ENCODE peak calls at places on chromosomes 1 and 21, in eight cellular contexts. One of them, this sample, is unnamed.

GRCh38 chr21:27240901-27241300 is 274.0 kb upstream of the ADAMTS5 start:
- DNase-seq in RWPE1: no peak
- DNase-seq in NCI-H1092 treated with DMSO at 0.1 percent for 48 hours: no peak
- DNase-seq in pons: no peak
- DNase-seq in PC-9: no peak
- DNase-seq in stimulated activated CD8-positive, alpha-beta memory T cell treated with anti-CD3 and anti-CD28 coated beads, Interleukin-4, amount 100 ng/mL, for 24 hours: no peak
- DNase-seq in activated CD8-positive, alpha-beta memory T cell treated with anti-CD3 and anti-CD28 coated beads for 24 hours: no peak
- DNase-seq in left cardiac atrium: no peak
- DNase-seq in this sample: no peak

GRCh38 chr1:201361652-201362504 is 15.6 kb downstream of the TNNT2 start:
- DNase-seq in RWPE1: peak; percentile 95
- DNase-seq in NCI-H1092 treated with DMSO at 0.1 percent for 48 hours: peak; percentile 33
- DNase-seq in pons: peak; percentile 6
- DNase-seq in PC-9: peak; percentile 58
- DNase-seq in stimulated activated CD8-positive, alpha-beta memory T cell treated with anti-CD3 and anti-CD28 coated beads, Interleukin-4, amount 100 ng/mL, for 24 hours: no peak
- DNase-seq in activated CD8-positive, alpha-beta memory T cell treated with anti-CD3 and anti-CD28 coated beads for 24 hours: peak; percentile 65
- DNase-seq in left cardiac atrium: peak; percentile 43
- DNase-seq in this sample: peak; percentile 57

GRCh38 chr1:41468082-41468762 is 16.3 kb downstream of the EDN2 start:
- DNase-seq in RWPE1: no peak
- DNase-seq in NCI-H1092 treated with DMSO at 0.1 percent for 48 hours: no peak
- DNase-seq in pons: no peak
- DNase-seq in PC-9: peak; percentile 73
- DNase-seq in stimulated activated CD8-positive, alpha-beta memory T cell treated with anti-CD3 and anti-CD28 coated beads, Interleukin-4, amount 100 ng/mL, for 24 hours: no peak
- DNase-seq in activated CD8-positive, alpha-beta memory T cell treated with anti-CD3 and anti-CD28 coated beads for 24 hours: no peak
- DNase-seq in left cardiac atrium: no peak
- DNase-seq in this sample: no peak

GRCh38 chr1:103959565-103959964 is 209.9 kb downstream of the AMY1C start:
- DNase-seq in RWPE1: no peak
- DNase-seq in NCI-H1092 treated with DMSO at 0.1 percent for 48 hours: no peak
- DNase-seq in pons: no peak
- DNase-seq in PC-9: no peak
- DNase-seq in stimulated activated CD8-positive, alpha-beta memory T cell treated with anti-CD3 and anti-CD28 coated beads, Interleukin-4, amount 100 ng/mL, for 24 hours: no peak
- DNase-seq in activated CD8-positive, alpha-beta memory T cell treated with anti-CD3 and anti-CD28 coated beads for 24 hours: no peak
- DNase-seq in left cardiac atrium: no peak
- DNase-seq in this sample: no peak

GRCh38 chr1:8431028-8431427 is 113.1 kb downstream of the SLC45A1 start:
- DNase-seq in RWPE1: no peak
- DNase-seq in NCI-H1092 treated with DMSO at 0.1 percent for 48 hours: no peak
- DNase-seq in pons: no peak
- DNase-seq in PC-9: no peak
- DNase-seq in stimulated activated CD8-positive, alpha-beta memory T cell treated with anti-CD3 and anti-CD28 coated beads, Interleukin-4, amount 100 ng/mL, for 24 hours: no peak
- DNase-seq in activated CD8-positive, alpha-beta memory T cell treated with anti-CD3 and anti-CD28 coated beads for 24 hours: peak; percentile 65
- DNase-seq in left cardiac atrium: no peak
- DNase-seq in this sample: no peak

GRCh38 chr1:221574529-221574928 is 167.4 kb downstream of the DUSP10 start:
- DNase-seq in RWPE1: no peak
- DNase-seq in NCI-H1092 treated with DMSO at 0.1 percent for 48 hours: no peak
- DNase-seq in pons: no peak
- DNase-seq in PC-9: no peak
- DNase-seq in stimulated activated CD8-positive, alpha-beta memory T cell treated with anti-CD3 and anti-CD28 coated beads, Interleukin-4, amount 100 ng/mL, for 24 hours: no peak
- DNase-seq in activated CD8-positive, alpha-beta memory T cell treated with anti-CD3 and anti-CD28 coated beads for 24 hours: no peak
- DNase-seq in left cardiac atrium: no peak
- DNase-seq in this sample: no peak

GRCh38 chr1:235575597-235575996 is 71.3 kb upstream of the B3GALNT2 start:
- DNase-seq in RWPE1: no peak
- DNase-seq in NCI-H1092 treated with DMSO at 0.1 percent for 48 hours: no peak
- DNase-seq in pons: no peak
- DNase-seq in PC-9: no peak
- DNase-seq in stimulated activated CD8-positive, alpha-beta memory T cell treated with anti-CD3 and anti-CD28 coated beads, Interleukin-4, amount 100 ng/mL, for 24 hours: no peak
- DNase-seq in activated CD8-positive, alpha-beta memory T cell treated with anti-CD3 and anti-CD28 coated beads for 24 hours: no peak
- DNase-seq in left cardiac atrium: no peak
- DNase-seq in this sample: no peak

GRCh38 chr1:204286841-204287387 is 72.8 kb downstream of the PLEKHA6 start:
- DNase-seq in RWPE1: no peak
- DNase-seq in NCI-H1092 treated with DMSO at 0.1 percent for 48 hours: peak; percentile 75
- DNase-seq in pons: peak; percentile 91
- DNase-seq in PC-9: peak; percentile 72
- DNase-seq in stimulated activated CD8-positive, alpha-beta memory T cell treated with anti-CD3 and anti-CD28 coated beads, Interleukin-4, amount 100 ng/mL, for 24 hours: no peak
- DNase-seq in activated CD8-positive, alpha-beta memory T cell treated with anti-CD3 and anti-CD28 coated beads for 24 hours: peak; percentile 72
- DNase-seq in left cardiac atrium: no peak
- DNase-seq in this sample: no peak

GRCh38 chr1:246517391-246517790 is 10.3 kb upstream of the SMYD3 start:
- DNase-seq in RWPE1: no peak
- DNase-seq in NCI-H1092 treated with DMSO at 0.1 percent for 48 hours: no peak
- DNase-seq in pons: no peak
- DNase-seq in PC-9: no peak
- DNase-seq in stimulated activated CD8-positive, alpha-beta memory T cell treated with anti-CD3 and anti-CD28 coated beads, Interleukin-4, amount 100 ng/mL, for 24 hours: no peak
- DNase-seq in activated CD8-positive, alpha-beta memory T cell treated with anti-CD3 and anti-CD28 coated beads for 24 hours: no peak
- DNase-seq in left cardiac atrium: no peak
- DNase-seq in this sample: no peak

GRCh38 chr1:166133276-166133841 is 33.4 kb downstream of the FAM78B start:
- DNase-seq in RWPE1: no peak
- DNase-seq in NCI-H1092 treated with DMSO at 0.1 percent for 48 hours: no peak
- DNase-seq in pons: no peak
- DNase-seq in PC-9: no peak
- DNase-seq in stimulated activated CD8-positive, alpha-beta memory T cell treated with anti-CD3 and anti-CD28 coated beads, Interleukin-4, amount 100 ng/mL, for 24 hours: no peak
- DNase-seq in activated CD8-positive, alpha-beta memory T cell treated with anti-CD3 and anti-CD28 coated beads for 24 hours: no peak
- DNase-seq in left cardiac atrium: no peak
- DNase-seq in this sample: no peak